ENCODE peak calls at places on chromosome 6, in six cellular contexts. One of them, this sample, is unnamed.
A peak's percentile ranks its signal among the peaks of the same experiment; 100 is the strongest.

GRCh38 chr6:107585815-107586435 is 96.0 kb downstream of the SOBP start:
- DNase-seq in stimulated activated CD8-positive, alpha-beta memory T cell treated with anti-CD3 and anti-CD28 coated beads, Interleukin-7, amount 100 ng/mL, for 24 hours: no peak
- DNase-seq in left ventricle myocardium superior: no peak
- DNase-seq in ELR: no peak
- DNase-seq in brain microvascular endothelial cell: no peak
- DNase-seq in A673: peak; percentile 56
- DNase-seq in this sample: no peak

GRCh38 chr6:133236898-133237297 is 4.3 kb upstream of the EYA4 start:
- DNase-seq in stimulated activated CD8-positive, alpha-beta memory T cell treated with anti-CD3 and anti-CD28 coated beads, Interleukin-7, amount 100 ng/mL, for 24 hours: no peak
- DNase-seq in left ventricle myocardium superior: no peak
- DNase-seq in ELR: peak; percentile 53
- DNase-seq in brain microvascular endothelial cell: no peak
- DNase-seq in A673: no peak
- DNase-seq in this sample: no peak

GRCh38 chr6:37882724-37883413 is 63.3 kb downstream of the ZFAND3 start:
- DNase-seq in stimulated activated CD8-positive, alpha-beta memory T cell treated with anti-CD3 and anti-CD28 coated beads, Interleukin-7, amount 100 ng/mL, for 24 hours: no peak
- DNase-seq in left ventricle myocardium superior: no peak
- DNase-seq in ELR: peak; percentile 64
- DNase-seq in brain microvascular endothelial cell: peak; percentile 72
- DNase-seq in A673: no peak
- DNase-seq in this sample: no peak

GRCh38 chr6:89828988-89829590 is 591 bp upstream of the CASP8AP2 start:
- DNase-seq in stimulated activated CD8-positive, alpha-beta memory T cell treated with anti-CD3 and anti-CD28 coated beads, Interleukin-7, amount 100 ng/mL, for 24 hours: no peak
- DNase-seq in left ventricle myocardium superior: no peak
- DNase-seq in ELR: peak; percentile 37
- DNase-seq in brain microvascular endothelial cell: no peak
- DNase-seq in A673: no peak
- DNase-seq in this sample: no peak

GRCh38 chr6:120608826-120609225 is 725.5 kb downstream of the TBC1D32 start:
- DNase-seq in stimulated activated CD8-positive, alpha-beta memory T cell treated with anti-CD3 and anti-CD28 coated beads, Interleukin-7, amount 100 ng/mL, for 24 hours: no peak
- DNase-seq in left ventricle myocardium superior: no peak
- DNase-seq in ELR: no peak
- DNase-seq in brain microvascular endothelial cell: peak; percentile 25
- DNase-seq in A673: no peak
- DNase-seq in this sample: no peak

GRCh38 chr6:157533397-157533814 is 152.4 kb downstream of the ZDHHC14 start:
- DNase-seq in stimulated activated CD8-positive, alpha-beta memory T cell treated with anti-CD3 and anti-CD28 coated beads, Interleukin-7, amount 100 ng/mL, for 24 hours: no peak
- DNase-seq in left ventricle myocardium superior: no peak
- DNase-seq in ELR: no peak
- DNase-seq in brain microvascular endothelial cell: no peak
- DNase-seq in A673: no peak
- DNase-seq in this sample: no peak

GRCh38 chr6:144033816-144034540 is 25.9 kb upstream of the PLAGL1 start:
- DNase-seq in stimulated activated CD8-positive, alpha-beta memory T cell treated with anti-CD3 and anti-CD28 coated beads, Interleukin-7, amount 100 ng/mL, for 24 hours: no peak
- DNase-seq in left ventricle myocardium superior: no peak
- DNase-seq in ELR: peak; percentile 79
- DNase-seq in brain microvascular endothelial cell: peak; percentile 11
- DNase-seq in A673: no peak
- DNase-seq in this sample: no peak

GRCh38 chr6:12576389-12576788 is 140.2 kb upstream of the PHACTR1 start:
- DNase-seq in stimulated activated CD8-positive, alpha-beta memory T cell treated with anti-CD3 and anti-CD28 coated beads, Interleukin-7, amount 100 ng/mL, for 24 hours: no peak
- DNase-seq in left ventricle myocardium superior: no peak
- DNase-seq in ELR: peak; percentile 88
- DNase-seq in brain microvascular endothelial cell: peak; percentile 31
- DNase-seq in A673: peak; percentile 39
- DNase-seq in this sample: no peak

GRCh38 chr6:4649728-4650127 is 126.5 kb upstream of the CDYL start:
- DNase-seq in stimulated activated CD8-positive, alpha-beta memory T cell treated with anti-CD3 and anti-CD28 coated beads, Interleukin-7, amount 100 ng/mL, for 24 hours: no peak
- DNase-seq in left ventricle myocardium superior: no peak
- DNase-seq in ELR: peak; percentile 69
- DNase-seq in brain microvascular endothelial cell: no peak
- DNase-seq in A673: no peak
- DNase-seq in this sample: no peak

GRCh38 chr6:117482240-117483003 is at the start of gene DCBLD1:
- DNase-seq in stimulated activated CD8-positive, alpha-beta memory T cell treated with anti-CD3 and anti-CD28 coated beads, Interleukin-7, amount 100 ng/mL, for 24 hours: no peak
- DNase-seq in left ventricle myocardium superior: peak; percentile 88
- DNase-seq in ELR: peak; percentile 89
- DNase-seq in brain microvascular endothelial cell: peak; percentile 56
- DNase-seq in A673: peak; percentile 65
- DNase-seq in this sample: peak; percentile 81

GRCh38 chr6:49462071-49462470 is 982 bp downstream of the MMUT start:
- DNase-seq in stimulated activated CD8-positive, alpha-beta memory T cell treated with anti-CD3 and anti-CD28 coated beads, Interleukin-7, amount 100 ng/mL, for 24 hours: no peak
- DNase-seq in left ventricle myocardium superior: no peak
- DNase-seq in ELR: peak; percentile 15
- DNase-seq in brain microvascular endothelial cell: no peak
- DNase-seq in A673: peak; percentile 6
- DNase-seq in this sample: no peak

GRCh38 chr6:159126590-159126989 is 42.6 kb upstream of the FNDC1 start:
- DNase-seq in stimulated activated CD8-positive, alpha-beta memory T cell treated with anti-CD3 and anti-CD28 coated beads, Interleukin-7, amount 100 ng/mL, for 24 hours: no peak
- DNase-seq in left ventricle myocardium superior: peak; percentile 85
- DNase-seq in ELR: no peak
- DNase-seq in brain microvascular endothelial cell: no peak
- DNase-seq in A673: no peak
- DNase-seq in this sample: no peak

GRCh38 chr6:38370653-38371311 is 268.9 kb downstream of the BTBD9 start:
- DNase-seq in stimulated activated CD8-positive, alpha-beta memory T cell treated with anti-CD3 and anti-CD28 coated beads, Interleukin-7, amount 100 ng/mL, for 24 hours: no peak
- DNase-seq in left ventricle myocardium superior: no peak
- DNase-seq in ELR: no peak
- DNase-seq in brain microvascular endothelial cell: no peak
- DNase-seq in A673: peak; percentile 9
- DNase-seq in this sample: no peak

GRCh38 chr6:30749554-30750378 is 5.4 kb upstream of the IER3 start:
- DNase-seq in stimulated activated CD8-positive, alpha-beta memory T cell treated with anti-CD3 and anti-CD28 coated beads, Interleukin-7, amount 100 ng/mL, for 24 hours: no peak
- DNase-seq in left ventricle myocardium superior: no peak
- DNase-seq in ELR: peak; percentile 45
- DNase-seq in brain microvascular endothelial cell: no peak
- DNase-seq in A673: no peak
- DNase-seq in this sample: peak; percentile 88

GRCh38 chr6:77463308-77463880 is at the start of gene HTR1B:
- DNase-seq in stimulated activated CD8-positive, alpha-beta memory T cell treated with anti-CD3 and anti-CD28 coated beads, Interleukin-7, amount 100 ng/mL, for 24 hours: no peak
- DNase-seq in left ventricle myocardium superior: no peak
- DNase-seq in ELR: peak; percentile 39
- DNase-seq in brain microvascular endothelial cell: no peak
- DNase-seq in A673: no peak
- DNase-seq in this sample: no peak

GRCh38 chr6:3414704-3415453 is 42.0 kb downstream of the SLC22A23 start:
- DNase-seq in stimulated activated CD8-positive, alpha-beta memory T cell treated with anti-CD3 and anti-CD28 coated beads, Interleukin-7, amount 100 ng/mL, for 24 hours: no peak
- DNase-seq in left ventricle myocardium superior: no peak
- DNase-seq in ELR: peak; percentile 3
- DNase-seq in brain microvascular endothelial cell: peak; percentile 44
- DNase-seq in A673: no peak
- DNase-seq in this sample: no peak